ENCODE peak calls at places on chromosomes 7 and 10, in nine cellular contexts. C is T-cell; L is NCI-H446; T is WTC11; M is T-helper 2 cell; A is gastrocnemius medialis; V is CD8-positive, alpha-beta memory T cell; W is HCT116; J is SJSA1. X is an unnamed sample.

GRCh38 chr10:93762979-93763391 is 5.2 kb downstream of the LGI1 start:
- DNase-seq in L (no peak), C (no peak), J (no peak), M (no peak), T (no peak), W (no peak), A (no peak), V (no peak), X (no peak)

GRCh38 chr7:27177795-27178320 is 3.7 kb upstream of the HOXA10 start:
- DNase-seq in W (no peak), L (no peak), T (no peak), C (no peak), J (peak), A (peak), V (no peak), M (no peak), X (no peak)

GRCh38 chr7:70775570-70776156 is 356.3 kb upstream of the GALNT17 start:
- DNase-seq in V (no peak), M (no peak), C (no peak), J (no peak), A (no peak), T (no peak), L (no peak), W (no peak), X (no peak)

GRCh38 chr10:126508535-126509040 is 120.3 kb upstream of the ADAM12 start:
- DNase-seq in C (no peak), A (no peak), W (no peak), L (no peak), V (no peak), M (no peak), T (peak), J (no peak), X (no peak)

GRCh38 chr10:27285093-27285492 is 44.5 kb upstream of the ACBD5 start:
- DNase-seq in V (peak), C (peak), A (no peak), M (no peak), L (peak), T (peak), W (peak), J (no peak), X (peak)

GRCh38 chr10:97821308-97822038 is 28.2 kb upstream of the GOLGA7B start:
- DNase-seq in M (no peak), V (no peak), W (no peak), J (no peak), A (peak), T (no peak), L (no peak), C (no peak), X (no peak)

GRCh38 chr7:16688249-16688648 is 42.3 kb downstream of the BZW2 start:
- DNase-seq in V (no peak), L (no peak), A (no peak), T (no peak), W (peak), M (no peak), J (no peak), C (no peak), X (peak)

GRCh38 chr7:157318015-157318706 is 18.6 kb upstream of the DNAJB6 start:
- DNase-seq in T (no peak), L (no peak), W (no peak), C (no peak), A (no peak), J (no peak), M (no peak), V (no peak), X (no peak)

GRCh38 chr10:80413152-80413996 is 5.0 kb downstream of the PRXL2A start:
- DNase-seq in A (peak), M (no peak), L (peak), W (no peak), V (no peak), J (peak), C (no peak), T (peak), X (peak)

GRCh38 chr7:86282014-86282682 is 361.6 kb upstream of the GRM3 start:
- DNase-seq in A (no peak), M (no peak), C (no peak), L (no peak), J (no peak), T (peak), W (no peak), V (no peak), X (no peak)

GRCh38 chr7:36285276-36285675 is 104.4 kb upstream of the ANLN start:
- DNase-seq in T (no peak), C (no peak), M (no peak), L (no peak), W (no peak), V (no peak), J (no peak), A (peak), X (no peak)

GRCh38 chr10:48655426-48656240 is 29.0 kb upstream of the WDFY4 start:
- DNase-seq in C (no peak), L (no peak), A (peak), V (no peak), J (peak), W (no peak), M (no peak), T (no peak), X (no peak)

GRCh38 chr7:1666779-1667565 is 3.1 kb upstream of the ELFN1 start:
- DNase-seq in V (peak), T (no peak), A (peak), W (no peak), J (no peak), L (no peak), C (no peak), M (no peak), X (no peak)

GRCh38 chr7:47948096-47948790 is at the start of gene PKD1L1:
- DNase-seq in W (no peak), C (no peak), J (no peak), V (no peak), A (no peak), T (no peak), L (no peak), M (no peak), X (no peak)

GRCh38 chr7:116392806-116393205 is 106.7 kb upstream of the CAV2 start:
- DNase-seq in T (no peak), M (no peak), A (no peak), J (no peak), V (no peak), C (no peak), W (no peak), L (no peak), X (no peak)

GRCh38 chr10:91347529-91347928 is 62.6 kb upstream of the HECTD2 start:
- DNase-seq in V (no peak), M (no peak), T (no peak), L (no peak), C (no peak), J (no peak), A (no peak), W (no peak), X (no peak)

GRCh38 chr10:127948791-127949190 is 41.9 kb downstream of the PTPRE start:
- DNase-seq in A (no peak), T (no peak), V (no peak), J (no peak), L (no peak), M (no peak), W (no peak), C (no peak), X (no peak)

GRCh38 chr10:131425752-131426529 is 114.4 kb upstream of the TCERG1L start:
- DNase-seq in A (no peak), C (no peak), L (no peak), V (no peak), T (no peak), M (no peak), J (no peak), W (no peak), X (no peak)